ENCODE peak calls at places on chromosomes 3 and 15, in nine cellular contexts. L, N, M, T, X, C, E, A and W are unnamed samples.

GRCh38 chr3:108412351-108412750 is 98.0 kb downstream of the MYH15 start:
- DNase-seq in L (no peak), N (no peak), M (no peak), T (no peak), X (no peak), C (no peak), E (no peak), A (no peak), W (no peak)

GRCh38 chr3:15313461-15313860 is 18.9 kb downstream of the SH3BP5 start:
- DNase-seq in L (no peak), N (peak), M (no peak), T (no peak), X (no peak), C (no peak), E (no peak), A (no peak), W (no peak)

GRCh38 chr3:31725568-31725967 is 192.8 kb downstream of the STT3B start:
- DNase-seq in L (no peak), N (no peak), M (no peak), T (no peak), X (no peak), C (no peak), E (no peak), A (no peak), W (no peak)

GRCh38 chr15:43412096-43412495 is 41.2 kb downstream of the TUBGCP4 start:
- DNase-seq in L (no peak), N (no peak), M (no peak), T (no peak), X (no peak), C (no peak), E (no peak), A (no peak), W (no peak)

GRCh38 chr3:127690823-127691452 is 18.2 kb downstream of the ABTB1 start:
- DNase-seq in L (no peak), N (peak), M (no peak), T (peak), X (no peak), C (peak), E (no peak), A (peak), W (peak)

GRCh38 chr15:27506752-27507151 is 535.8 kb downstream of the GABRG3 start:
- DNase-seq in L (no peak), N (no peak), M (no peak), T (no peak), X (no peak), C (no peak), E (no peak), A (no peak), W (no peak)

GRCh38 chr3:17643691-17644090 is 98.7 kb downstream of the TBC1D5 start:
- DNase-seq in L (no peak), N (no peak), M (no peak), T (no peak), X (no peak), C (no peak), E (no peak), A (no peak), W (no peak)

GRCh38 chr3:171456765-171457164 is 3.4 kb downstream of the TNIK start:
- DNase-seq in L (no peak), N (no peak), M (no peak), T (no peak), X (no peak), C (no peak), E (no peak), A (no peak), W (no peak)

GRCh38 chr3:160413613-160414248 is 14.3 kb downstream of the SMC4 start:
- DNase-seq in L (peak), N (peak), M (no peak), T (peak), X (no peak), C (peak), E (peak), A (peak), W (peak)